ENCODE peak calls at places on chromosomes 5 and 9, in seven cellular contexts. R is GM23248, P is HCT116, Y is hepatocyte, D is PC-3, J is OCI-LY7, M is SK-N-SH. L is an unnamed sample.

GRCh38 chr5:179146277-179146676 is 86.1 kb downstream of the ZNF354C start:
- DNase-seq in R (no peak), P (no peak), Y (no peak), D (no peak), J (no peak), M (no peak), L (no peak)

GRCh38 chr9:117076571-117077300 is 338.1 kb downstream of the ASTN2 start:
- DNase-seq in R (no peak), P (no peak), Y (no peak), D (no peak), J (no peak), M (peak; percentile 54), L (peak; percentile 49)

GRCh38 chr5:141934099-141934844 is 10.6 kb downstream of the DELE1 start:
- DNase-seq in R (no peak), P (no peak), Y (no peak), D (no peak), J (no peak), M (peak; percentile 84), L (no peak)

GRCh38 chr9:115204827-115205506 is 87.0 kb upstream of the TNC start:
- DNase-seq in R (peak; percentile 89), P (no peak), Y (peak; percentile 54), D (peak; percentile 74), J (no peak), M (no peak), L (no peak)

GRCh38 chr5:180636016-180636402 is 13.4 kb downstream of the FLT4 start:
- DNase-seq in R (no peak), P (no peak), Y (no peak), D (no peak), J (no peak), M (no peak), L (no peak)

GRCh38 chr5:1966461-1966860 is 83.7 kb upstream of the IRX4 start:
- DNase-seq in R (no peak), P (no peak), Y (no peak), D (no peak), J (no peak), M (no peak), L (no peak)

GRCh38 chr5:144915452-144915851 is 744.8 kb downstream of the KCTD16 start:
- DNase-seq in R (no peak), P (no peak), Y (no peak), D (no peak), J (no peak), M (no peak), L (no peak)

GRCh38 chr9:127971357-127972315 is 9.2 kb downstream of the EEIG1 start:
- DNase-seq in R (peak; percentile 33), P (no peak), Y (peak; percentile 30), D (no peak), J (no peak), M (peak; percentile 40), L (peak; percentile 69)

GRCh38 chr9:35406183-35406959 is 83.5 kb upstream of the RUSC2 start:
- DNase-seq in R (peak; percentile 17), P (no peak), Y (peak; percentile 55), D (no peak), J (no peak), M (no peak), L (peak; percentile 98)

GRCh38 chr9:105191508-105192118 is 52.8 kb upstream of the SLC44A1 start:
- DNase-seq in R (peak; percentile 70), P (no peak), Y (no peak), D (peak; percentile 87), J (no peak), M (no peak), L (no peak)

GRCh38 chr5:123814796-123815479 is 303.0 kb downstream of the CSNK1G3 start:
- DNase-seq in R (peak; percentile 13), P (no peak), Y (no peak), D (no peak), J (no peak), M (peak; percentile 6), L (peak; percentile 34)

GRCh38 chr9:14797442-14797841 is 74.9 kb upstream of the CER1 start:
- DNase-seq in R (peak; percentile 23), P (no peak), Y (no peak), D (peak; percentile 47), J (no peak), M (no peak), L (no peak)

GRCh38 chr9:100555471-100555870 is 22.4 kb upstream of the CAVIN4 start:
- DNase-seq in R (no peak), P (no peak), Y (no peak), D (no peak), J (no peak), M (no peak), L (no peak)
- H3K9me2 ChIP-seq in R (no peaks in the 10 kb centered on the region), P (no peaks in the 10 kb centered on the region), Y (no peaks in the 10 kb centered on the region), D (no peaks in the 10 kb centered on the region), J (no peaks in the 10 kb centered on the region), M (no peaks in the 10 kb centered on the region), L (no peaks in the 10 kb centered on the region)

DNA sequence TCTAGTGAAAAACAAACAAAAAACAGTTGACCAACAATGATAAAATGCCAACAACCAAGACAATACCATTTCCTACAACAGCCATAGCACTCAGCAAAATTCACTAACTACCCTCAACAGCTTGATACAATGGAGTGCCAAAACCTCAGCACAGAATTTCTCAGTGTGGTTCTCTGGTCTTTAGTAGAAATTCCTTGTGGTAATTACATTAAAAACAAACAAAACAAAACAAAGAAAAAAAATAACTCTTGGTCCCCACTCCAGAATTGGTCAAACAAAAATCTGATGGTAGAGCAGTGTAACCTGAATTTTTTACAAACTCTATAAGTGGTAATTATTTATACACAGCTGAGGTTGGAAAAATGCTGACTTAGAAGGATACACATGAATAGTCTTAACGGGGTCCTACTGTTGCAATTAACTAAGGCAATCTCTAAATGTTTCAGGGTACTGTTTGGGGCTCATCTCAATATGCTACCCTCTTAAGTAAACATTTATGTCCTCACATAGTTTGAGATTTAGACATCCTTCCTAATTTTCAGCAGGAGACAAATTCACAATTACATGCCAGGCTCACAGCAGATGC is 13.8 kb downstream of the CSNK1A1 start:
- DNase-seq in R (no peak), P (no peak), Y (no peak), D (no peak), J (no peak), M (no peak), L (no peak)
- H3K4me1 ChIP-seq in R (peaks cover 29% of the 10 kb centered on the region), P (no peaks in the 10 kb centered on the region), Y (peaks cover 5% of the 10 kb centered on the region), D (no peaks in the 10 kb centered on the region), J (no peaks in the 10 kb centered on the region), M (no peaks in the 10 kb centered on the region), L (peaks cover 27% of the 10 kb centered on the region)

DNA sequence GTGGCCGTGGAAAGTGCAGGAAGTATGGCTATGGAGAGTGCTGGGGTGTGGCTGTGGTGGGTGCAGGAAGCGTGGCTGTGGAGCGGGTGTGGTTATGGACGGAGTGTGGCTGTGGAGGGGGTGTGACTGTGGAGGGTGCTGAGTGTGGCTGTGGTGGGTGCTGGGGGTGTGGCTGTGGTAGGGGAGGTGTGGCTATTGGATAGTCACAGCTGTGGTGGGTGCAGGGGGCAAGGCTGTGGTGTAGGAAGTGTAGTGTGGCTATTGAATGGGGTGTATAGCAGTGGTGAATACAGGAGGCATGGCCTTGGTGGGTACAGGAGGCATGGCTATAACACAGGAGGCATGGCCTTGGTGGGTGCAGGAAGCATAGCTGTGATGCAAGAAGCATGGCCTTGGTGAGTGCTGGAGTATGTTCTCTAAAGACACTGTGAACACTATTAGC is 40.8 kb upstream of the SPATA31C2 start:
- DNase-seq in R (no peak), P (no peak), Y (no peak), D (no peak), J (no peak), M (no peak), L (no peak)
- H3K9me2 ChIP-seq in R (no peaks in the 10 kb centered on the region), P (no peaks in the 10 kb centered on the region), Y (no peaks in the 10 kb centered on the region), D (no peaks in the 10 kb centered on the region), J (no peaks in the 10 kb centered on the region), M (no peaks in the 10 kb centered on the region), L (no peaks in the 10 kb centered on the region)

DNA sequence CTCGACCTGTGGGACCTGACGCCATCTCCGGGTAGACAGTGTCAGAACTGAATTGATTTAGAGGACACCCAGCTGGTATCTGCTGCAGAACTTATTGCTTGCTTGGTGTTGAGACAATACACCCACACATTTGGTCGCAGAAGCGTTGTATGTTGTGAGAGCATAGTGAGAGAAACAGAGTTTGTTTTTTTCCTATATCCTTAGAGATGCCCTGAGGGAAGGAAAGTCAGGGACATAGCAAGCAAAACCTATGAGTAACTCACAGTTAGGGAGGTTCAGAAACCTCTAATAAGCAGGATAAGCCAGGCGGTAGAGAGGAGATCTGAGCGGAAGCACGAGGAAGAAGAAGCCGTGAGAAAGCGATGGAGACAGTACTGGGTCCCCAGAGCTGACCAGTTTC is 59.8 kb downstream of the PTCD2 start:
- DNase-seq in R (peak; percentile 59), P (no peak), Y (no peak), D (peak; percentile 42), J (no peak), M (no peak), L (no peak)
- H3K4me1 ChIP-seq in R (peaks cover 60% of the 10 kb centered on the region), P (no peaks in the 10 kb centered on the region), Y (no peaks in the 10 kb centered on the region), D (peaks cover 30% of the 10 kb centered on the region), J (no peaks in the 10 kb centered on the region), M (no peaks in the 10 kb centered on the region), L (no peaks in the 10 kb centered on the region)

GRCh38 chr9:84751921-84752320 is 82.4 kb downstream of the NTRK2 start:
- DNase-seq in R (no peak), P (no peak), Y (no peak), D (no peak), J (no peak), M (no peak), L (no peak)
- H3K9me2 ChIP-seq in R (no peaks in the 10 kb centered on the region), P (no peaks in the 10 kb centered on the region), Y (no peaks in the 10 kb centered on the region), D (no peaks in the 10 kb centered on the region), J (no peaks in the 10 kb centered on the region), M (no peaks in the 10 kb centered on the region), L (no peaks in the 10 kb centered on the region)

GRCh38 chr9:136532799-136533774 is 12.8 kb downstream of the NOTCH1 start:
- DNase-seq in R (no peak), P (no peak), Y (no peak), D (no peak), J (no peak), M (no peak), L (no peak)

GRCh38 chr9:136529516-136530471 is 16.1 kb downstream of the NOTCH1 start:
- DNase-seq in R (no peak), P (no peak), Y (no peak), D (no peak), J (no peak), M (no peak), L (peak; percentile 68)

GRCh38 chr9:136530472-136531089 is 15.3 kb downstream of the NOTCH1 start:
- DNase-seq in R (no peak), P (no peak), Y (no peak), D (no peak), J (no peak), M (no peak), L (no peak)

GRCh38 chr9:136531904-136532798 is 13.7 kb downstream of the NOTCH1 start:
- DNase-seq in R (no peak), P (no peak), Y (no peak), D (no peak), J (no peak), M (no peak), L (no peak)

DNA sequence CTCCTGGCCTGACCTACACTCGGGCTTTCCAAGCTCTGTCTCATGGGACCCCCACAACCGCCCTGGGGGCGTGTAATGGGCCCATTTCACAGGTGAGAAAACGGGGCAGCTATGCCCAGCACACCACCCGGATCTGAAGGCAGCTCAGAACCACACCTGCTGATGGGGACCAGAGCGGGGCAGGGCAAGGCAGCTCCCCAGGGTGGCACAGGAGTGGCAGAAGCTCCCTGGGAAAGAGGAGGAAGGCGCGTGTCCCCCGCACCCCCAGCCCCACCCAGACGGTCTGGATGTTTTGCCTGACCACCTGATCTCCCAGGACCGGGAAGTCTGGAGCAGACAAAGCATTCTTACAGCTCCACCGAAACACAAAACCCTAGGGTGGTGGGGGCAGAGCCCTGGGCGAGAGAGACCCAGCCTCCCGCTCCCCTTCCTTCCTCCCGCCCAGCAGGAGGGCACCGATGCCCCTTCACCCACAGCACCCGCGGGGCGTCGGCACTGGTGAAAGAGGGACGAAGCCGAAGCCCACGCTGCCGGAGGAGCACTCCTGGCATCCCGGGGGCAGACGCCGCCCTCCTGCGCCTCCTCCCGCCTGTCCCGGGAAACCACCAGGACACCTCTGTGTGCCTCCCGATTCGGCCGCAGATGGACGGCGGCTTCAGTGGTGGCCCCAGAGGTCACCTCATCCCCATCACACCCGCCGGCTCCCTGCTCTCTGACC is 14.5 kb downstream of the NOTCH1 start:
- DNase-seq in R (no peak), P (no peak), Y (no peak), D (no peak), J (no peak), M (no peak), L (no peak)
- H3K4me1 ChIP-seq in R (no peaks in the 10 kb centered on the region), P (peaks cover 40% of the 10 kb centered on the region), Y (peaks cover 8% of the 10 kb centered on the region), D (no peaks in the 10 kb centered on the region), J (peaks cover 31% of the 10 kb centered on the region), M (peaks cover 11% of the 10 kb centered on the region), L (peaks cover 10% of the 10 kb centered on the region)